ENCODE peak calls at places on chromosomes 16 and 17, in eight cellular contexts. G, L, Y, Z, H, U, D and Q are unnamed samples.

GRCh38 chr17:65191805-65192740 is 54.9 kb downstream of the RGS9 start:
- DNase-seq in G (no peak), L (no peak), Y (no peak), Z (no peak), H (no peak), U (peak), D (peak), Q (no peak)

GRCh38 chr16:12988071-12988470 is 86.7 kb downstream of the SHISA9 start:
- DNase-seq in G (no peak), L (no peak), Y (no peak), Z (no peak), H (no peak), U (no peak), D (no peak), Q (no peak)

GRCh38 chr16:13999071-13999894 is 71.8 kb upstream of the MRTFB start:
- DNase-seq in G (no peak), L (no peak), Y (no peak), Z (no peak), H (no peak), U (no peak), D (no peak), Q (no peak)

GRCh38 chr17:17822189-17822978 is 14.4 kb downstream of the SREBF1 start:
- DNase-seq in G (no peak), L (peak), Y (no peak), Z (no peak), H (no peak), U (peak), D (no peak), Q (no peak)

GRCh38 chr17:13153036-13153435 is 135.2 kb upstream of the ELAC2 start:
- DNase-seq in G (no peak), L (no peak), Y (no peak), Z (no peak), H (no peak), U (no peak), D (no peak), Q (no peak)

GRCh38 chr17:64106918-64107317 is 23.0 kb downstream of the ERN1 start:
- DNase-seq in G (no peak), L (no peak), Y (no peak), Z (no peak), H (no peak), U (no peak), D (no peak), Q (no peak)

GRCh38 chr17:9859781-9860180 is 34.1 kb downstream of the GLP2R start:
- DNase-seq in G (no peak), L (no peak), Y (no peak), Z (no peak), H (no peak), U (no peak), D (no peak), Q (no peak)

GRCh38 chr17:1890758-1891450 is 61.1 kb downstream of the RPA1 start:
- DNase-seq in G (peak), L (no peak), Y (no peak), Z (no peak), H (no peak), U (no peak), D (no peak), Q (no peak)

GRCh38 chr17:60769327-60769726 is 91.7 kb downstream of the BCAS3 start:
- DNase-seq in G (no peak), L (no peak), Y (no peak), Z (no peak), H (no peak), U (no peak), D (no peak), Q (no peak)

GRCh38 chr16:75231570-75231969 is 12.8 kb downstream of the CTRB1 start:
- DNase-seq in G (no peak), L (no peak), Y (no peak), Z (no peak), H (no peak), U (no peak), D (no peak), Q (no peak)

GRCh38 chr17:44787271-44787940 is 28.6 kb downstream of the ADAM11 start:
- DNase-seq in G (no peak), L (no peak), Y (no peak), Z (no peak), H (no peak), U (no peak), D (no peak), Q (no peak)

GRCh38 chr16:21260870-21261791 is 17.0 kb downstream of the CRYM start:
- DNase-seq in G (no peak), L (no peak), Y (no peak), Z (peak), H (no peak), U (peak), D (peak), Q (peak)

GRCh38 chr17:57487552-57487951 is 231.2 kb downstream of the MSI2 start:
- DNase-seq in G (no peak), L (no peak), Y (no peak), Z (no peak), H (no peak), U (no peak), D (no peak), Q (no peak)

GRCh38 chr16:87119748-87120147 is 197.4 kb downstream of the C16orf95 start:
- DNase-seq in G (no peak), L (no peak), Y (no peak), Z (no peak), H (no peak), U (no peak), D (no peak), Q (no peak)

GRCh38 chr17:67441052-67441738 is 64.1 kb downstream of the PITPNC1 start:
- DNase-seq in G (peak), L (peak), Y (no peak), Z (peak), H (no peak), U (peak), D (peak), Q (no peak)

GRCh38 chr17:19270951-19271611 is 33.9 kb downstream of the EPN2 start:
- DNase-seq in G (no peak), L (no peak), Y (no peak), Z (no peak), H (no peak), U (no peak), D (no peak), Q (no peak)

GRCh38 chr16:77564791-77565390 is 130.1 kb upstream of the ADAMTS18 start:
- DNase-seq in G (no peak), L (no peak), Y (no peak), Z (no peak), H (no peak), U (peak), D (peak), Q (no peak)

GRCh38 chr16:4987580-4988374 is 29.6 kb downstream of the SEC14L5 start:
- DNase-seq in G (no peak), L (no peak), Y (peak), Z (no peak), H (no peak), U (no peak), D (no peak), Q (no peak)

GRCh38 chr16:1712791-1713261 is 6.8 kb downstream of the MAPK8IP3 start:
- DNase-seq in G (no peak), L (peak), Y (no peak), Z (no peak), H (no peak), U (no peak), D (no peak), Q (no peak)

GRCh38 chr16:74718741-74719610 is 18.3 kb upstream of the MLKL start:
- DNase-seq in G (no peak), L (no peak), Y (no peak), Z (no peak), H (no peak), U (no peak), D (no peak), Q (no peak)

GRCh38 chr16:24717411-24717810 is 12.0 kb upstream of the TNRC6A start:
- DNase-seq in G (no peak), L (no peak), Y (no peak), Z (peak), H (no peak), U (no peak), D (no peak), Q (no peak)